ENCODE peak calls at places on chromosomes 3 and 15, in four cellular contexts. M, L, R and N are unnamed samples.

GRCh38 chr3:96331341-96331740 is 483.1 kb upstream of the EPHA6 start:
- DNase-seq in M (no peak), L (no peak), R (no peak), N (no peak)

GRCh38 chr3:142028174-142028833 is 121.0 kb downstream of the TFDP2 start:
- DNase-seq in L (peak; percentile 32), R (peak; percentile 56), M (peak; percentile 48), N (peak; percentile 90)

GRCh38 chr3:61875073-61875472 is 313.7 kb downstream of the PTPRG start:
- DNase-seq in R (no peak), M (no peak), L (no peak), N (no peak)

GRCh38 chr3:63571682-63572081 is 80.8 kb upstream of the SNTN start:
- DNase-seq in M (no peak), L (no peak), R (no peak), N (no peak)

GRCh38 chr3:128226794-128227399 is 73.6 kb downstream of the EEFSEC start:
- DNase-seq in R (no peak), M (peak; percentile 42), L (no peak), N (no peak)

GRCh38 chr3:65402597-65402996 is 636.1 kb downstream of the MAGI1 start:
- DNase-seq in R (peak; percentile 81), M (no peak), L (no peak), N (peak; percentile 90)

GRCh38 chr3:15630646-15631350 is 29.3 kb downstream of the BTD start:
- DNase-seq in R (no peak), L (no peak), M (no peak), N (peak; percentile 80)

GRCh38 chr3:15342945-15343344 is 10.6 kb upstream of the SH3BP5 start:
- DNase-seq in M (no peak), L (no peak), R (no peak), N (no peak)

GRCh38 chr3:60877188-60877587 is 374.1 kb downstream of the FHIT start:
- DNase-seq in R (no peak), M (no peak), L (no peak), N (no peak)

GRCh38 chr3:161854232-161854771 is 357.7 kb downstream of the OTOL1 start:
- DNase-seq in R (peak; percentile 9), L (no peak), M (peak; percentile 1), N (peak; percentile 82)

GRCh38 chr15:73593278-73594074 is 39.7 kb downstream of the NPTN start:
- DNase-seq in L (no peak), R (no peak), M (no peak), N (no peak)

GRCh38 chr3:10395671-10396070 is 74.8 kb upstream of the SEC13 start:
- DNase-seq in L (peak; percentile 23), M (no peak), R (no peak), N (no peak)

GRCh38 chr3:45907769-45908705 is 21.7 kb downstream of the CCR9 start:
- DNase-seq in M (no peak), L (no peak), R (no peak), N (no peak)

GRCh38 chr3:196166741-196167140 is 44.5 kb downstream of the ZDHHC19 start:
- DNase-seq in M (no peak), L (no peak), R (no peak), N (no peak)

GRCh38 chr15:69164807-69165636 is 4.6 kb downstream of the GLCE start:
- DNase-seq in M (no peak), R (no peak), L (no peak), N (no peak)

GRCh38 chr3:8581806-8582436 is 62.7 kb downstream of the SSUH2 start:
- DNase-seq in L (no peak), R (no peak), M (no peak), N (no peak)

GRCh38 chr3:47613723-47614122 is 35.1 kb upstream of the CSPG5 start:
- DNase-seq in R (no peak), M (no peak), L (no peak), N (no peak)

GRCh38 chr15:44194397-44195150 is 497 bp downstream of the FRMD5 start:
- DNase-seq in L (peak; percentile 11), M (peak; percentile 37), R (no peak), N (peak; percentile 46)

GRCh38 chr15:77002954-77003912 is 8.3 kb downstream of the PSTPIP1 start:
- DNase-seq in M (peak; percentile 58), R (no peak), L (peak; percentile 58), N (no peak)

GRCh38 chr3:125310623-125311076 is 64.5 kb downstream of the ZNF148 start:
- DNase-seq in M (peak; percentile 41), L (peak; percentile 19), R (no peak), N (peak; percentile 29)

GRCh38 chr3:176796371-176796770 is 400.9 kb downstream of the TBL1XR1 start:
- DNase-seq in R (no peak), L (no peak), M (no peak), N (no peak)

GRCh38 chr3:177777699-177778098 is 580.4 kb upstream of the TBL1XR1 start:
- DNase-seq in R (no peak), L (peak; percentile 5), M (peak; percentile 26), N (peak; percentile 47)

GRCh38 chr15:40787344-40787841 is 17.6 kb downstream of the C15orf62 start:
- DNase-seq in L (no peak), M (no peak), R (peak; percentile 91), N (peak; percentile 99)